ENCODE peak calls at places on chromosomes 12 and 14, in six cellular contexts. U is effector memory CD8-positive, alpha-beta T cell; S is lower leg skin; X is MG63; C is WERI-Rb-1; P is stimulated activated CD8-positive, alpha-beta memory T cell treated with anti-CD3 and anti-CD28 coated beads, Interleukin-7, amount 100 ng/mL, for 48 hours. M is an unnamed sample.
A peak's percentile ranks its signal among the peaks of the same experiment; 100 is the strongest.

GRCh38 chr14:81991998-81992397 is 458.3 kb upstream of the SEL1L start:
- DNase-seq in C (no peak), U (no peak), X (no peak), P (no peak), S (no peak), M (no peak)

GRCh38 chr14:35879654-35880249 is 53.6 kb downstream of the BRMS1L start:
- DNase-seq in X (no peak), P (no peak), C (no peak), U (no peak), S (no peak), M (no peak)

GRCh38 chr14:22781606-22782000 is 15.1 kb downstream of the OXA1L start:
- DNase-seq in C (no peak), X (no peak), P (no peak), U (no peak), S (no peak), M (no peak)

GRCh38 chr14:70882771-70883492 is 24.3 kb upstream of the PCNX1 start:
- DNase-seq in U (no peak), S (no peak), X (peak; percentile 14), C (no peak), P (no peak), M (no peak)

GRCh38 chr14:88359500-88359899 is 26.0 kb upstream of the SPATA7 start:
- DNase-seq in U (no peak), C (no peak), P (no peak), X (no peak), S (no peak), M (no peak)

GRCh38 chr12:46499901-46500300 is 127.3 kb upstream of the SLC38A2 start:
- DNase-seq in U (no peak), C (no peak), X (no peak), S (no peak), P (no peak), M (no peak)

GRCh38 chr14:106877527-106877926 is 1351.1 kb downstream of the TMEM121 start:
- DNase-seq in S (no peak), X (no peak), P (no peak), U (no peak), C (no peak), M (no peak)

GRCh38 chr12:29448157-29448556 is 49.3 kb downstream of the OVCH1 start:
- DNase-seq in S (no peak), P (no peak), U (no peak), C (no peak), X (no peak), M (no peak)

GRCh38 chr14:61545716-61546455 is 149.4 kb upstream of the HIF1A start:
- DNase-seq in P (no peak), U (no peak), X (no peak), S (peak; percentile 79), C (no peak), M (no peak)

GRCh38 chr14:103522649-103523582 is at the start of gene CKB:
- DNase-seq in P (no peak), X (no peak), U (no peak), C (peak; percentile 82), S (peak; percentile 92), M (peak; percentile 88)

M was measured in BE2C.